ENCODE peak calls at places on chromosomes 12 and 14, in seven cellular contexts. D is colonic mucosa, N is GM23338, M is fibroblast of lung, E is GM12865, I is endothelial cell, K is AG09319. G is an unnamed sample.
A peak's percentile ranks its signal among the peaks of the same experiment; 100 is the strongest.

GRCh38 chr12:1993341-1993740 is 10.9 kb downstream of the DCP1B start:
- DNase-seq in M (peak; percentile 95), K (peak; percentile 81), E (no peak), D (no peak), I (no peak), N (no peak), G (no peak)

GRCh38 chr12:15143467-15143866 is 77.8 kb downstream of the RERG start:
- DNase-seq in N (no peak), D (no peak), E (no peak), K (no peak), I (no peak), M (no peak), G (no peak)

GRCh38 chr14:105858676-105859025 is 332.3 kb downstream of the TMEM121 start:
- DNase-seq in K (no peak), D (no peak), E (peak; percentile 53), N (no peak), M (no peak), I (no peak), G (peak; percentile 69)

GRCh38 chr14:88910386-88910785 is 85.9 kb downstream of the TTC8 start:
- DNase-seq in D (no peak), K (no peak), E (no peak), N (no peak), I (no peak), M (no peak), G (no peak)

GRCh38 chr12:53201170-53201541 is 5.9 kb downstream of the ITGB7 start:
- DNase-seq in N (no peak), M (peak; percentile 71), K (no peak), D (no peak), E (no peak), I (no peak), G (no peak)

GRCh38 chr14:92520102-92520651 is 6.6 kb downstream of the RIN3 start:
- DNase-seq in E (peak; percentile 16), I (no peak), D (no peak), K (no peak), N (no peak), M (no peak), G (peak; percentile 46)

GRCh38 chr12:1540690-1541089 is 53.7 kb downstream of the FBXL14 start:
- DNase-seq in N (no peak), K (no peak), I (no peak), M (peak; percentile 54), D (no peak), E (no peak), G (no peak)

GRCh38 chr14:21084988-21085853 is 13.2 kb downstream of the ZNF219 start:
- DNase-seq in N (no peak), D (no peak), M (peak; percentile 85), K (peak; percentile 54), I (no peak), E (no peak), G (no peak)

GRCh38 chr12:124927325-124928094 is 13.1 kb upstream of the UBC start:
- DNase-seq in D (peak; percentile 95), N (peak; percentile 92), K (no peak), I (peak; percentile 87), E (peak; percentile 94), M (peak; percentile 71), G (no peak)

GRCh38 chr14:91415794-91416743 is 1.6 kb downstream of the CCDC88C start:
- DNase-seq in E (peak; percentile 91), N (peak; percentile 51), I (no peak), K (no peak), M (peak; percentile 14), D (peak; percentile 54), G (no peak)

GRCh38 chr12:13283867-13284266 is 87.3 kb downstream of the EMP1 start:
- DNase-seq in E (no peak), N (no peak), M (no peak), K (no peak), D (no peak), I (no peak), G (no peak)

GRCh38 chr14:76117789-76118188 is 33.9 kb upstream of the GPATCH2L start:
- DNase-seq in M (no peak), K (no peak), E (no peak), N (no peak), D (no peak), I (no peak), G (no peak)

GRCh38 chr12:120483621-120484020 is 12.3 kb upstream of the DYNLL1 start:
- DNase-seq in K (no peak), I (no peak), N (no peak), D (no peak), M (no peak), E (no peak), G (no peak)

GRCh38 chr12:89166525-89166934 is 185.8 kb downstream of the DUSP6 start:
- DNase-seq in I (no peak), N (no peak), D (no peak), E (peak; percentile 79), K (no peak), M (peak; percentile 68), G (no peak)

GRCh38 chr14:73162271-73162670 is 26.0 kb downstream of the PSEN1 start:
- DNase-seq in D (no peak), M (no peak), N (no peak), E (no peak), I (no peak), K (no peak), G (no peak)

GRCh38 chr12:130832561-130833209 is 6.4 kb downstream of the STX2 start:
- DNase-seq in K (no peak), D (peak; percentile 22), I (no peak), N (no peak), E (no peak), M (peak; percentile 68), G (no peak)

GRCh38 chr14:36719823-36720222 is 58.2 kb downstream of the PAX9 start:
- DNase-seq in M (no peak), E (no peak), D (no peak), I (no peak), N (no peak), K (no peak), G (no peak)

GRCh38 chr12:34397591-34398365 is 375.5 kb downstream of the ALG10 start:
- DNase-seq in E (no peak), I (peak; percentile 1), N (no peak), D (peak; percentile 11), M (no peak), K (no peak), G (peak; percentile 58)

GRCh38 chr14:49506650-49507049 is 79.5 kb downstream of the RPS29 start:
- DNase-seq in M (no peak), N (no peak), K (no peak), D (no peak), E (no peak), I (no peak), G (no peak)

GRCh38 chr14:96748371-96748770 is 48.8 kb upstream of the VRK1 start:
- DNase-seq in I (no peak), E (no peak), N (no peak), M (no peak), K (no peak), D (no peak), G (no peak)

GRCh38 chr12:47820631-47821345 is 1.1 kb upstream of the HDAC7 start:
- DNase-seq in M (peak; percentile 97), E (no peak), N (peak; percentile 92), I (peak; percentile 57), D (peak; percentile 69), K (peak; percentile 88), G (peak; percentile 94)

GRCh38 chr14:54216827-54217226 is 180.0 kb upstream of the CDKN3 start:
- DNase-seq in N (no peak), I (no peak), K (no peak), E (peak; percentile 7), D (no peak), M (no peak), G (no peak)

GRCh38 chr12:124599074-124599999 is 31.9 kb upstream of the NCOR2 start:
- DNase-seq in D (no peak), E (no peak), M (peak; percentile 85), N (no peak), K (no peak), I (no peak), G (no peak)

GRCh38 chr12:94982456-94982855 is 21.0 kb downstream of the NDUFA12 start:
- DNase-seq in I (no peak), K (no peak), N (no peak), E (no peak), M (peak; percentile 45), D (no peak), G (no peak)

GRCh38 chr14:64759555-64759938 is 55.3 kb downstream of the PLEKHG3 start:
- DNase-seq in N (no peak), E (no peak), K (no peak), M (no peak), I (no peak), D (no peak), G (no peak)

GRCh38 chr12:58871557-58871956 is 48.7 kb downstream of the LRIG3 start:
- DNase-seq in I (no peak), E (no peak), M (no peak), K (no peak), D (no peak), N (no peak), G (no peak)

GRCh38 chr14:22099942-22100763 is 426.5 kb upstream of the OR4E1 start:
- DNase-seq in D (peak; percentile 52), K (no peak), N (peak; percentile 92), M (peak; percentile 11), E (peak; percentile 69), I (peak; percentile 72), G (no peak)

GRCh38 chr12:19893514-19893913 is 454.2 kb downstream of the AEBP2 start:
- DNase-seq in M (peak; percentile 55), K (no peak), D (no peak), E (peak; percentile 28), I (no peak), N (peak; percentile 15), G (no peak)
- TF ChIP-seq CTCF in M (peak; percentile 33), K (peak; percentile 30), D (no peak), E (no peak), I (no peak), N (peak; percentile 16), G (peak; percentile 61)

DNA sequence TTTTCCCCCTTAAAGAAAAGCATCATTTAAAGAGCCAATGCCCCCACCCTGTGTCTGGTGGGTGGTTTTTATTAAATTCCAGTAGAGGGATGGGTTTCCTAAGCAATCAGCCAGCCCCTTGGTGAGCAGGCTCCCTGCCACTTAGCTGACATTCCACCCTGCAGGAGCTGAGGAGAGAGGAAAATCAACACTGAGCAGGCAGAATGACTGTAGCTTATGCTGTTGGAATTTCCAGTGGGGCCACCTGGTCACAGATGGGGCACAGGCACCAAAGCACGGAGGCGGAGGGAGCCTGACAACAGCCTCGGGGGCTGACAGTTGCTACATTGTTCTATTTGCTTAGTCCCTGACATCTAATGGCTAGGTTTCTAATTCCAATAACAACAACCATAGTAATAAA is 127.7 kb downstream of the TMEM30B start:
- DNase-seq in K (no peak), M (peak; percentile 89), I (no peak), E (no peak), D (no peak), N (peak; percentile 39), G (no peak)
- TF ChIP-seq CTCF in K (no peak), M (no peak), I (no peak), E (no peak), D (no peak), N (no peak), G (peak; percentile 49)

GRCh38 chr12:98840325-98840724 is 195.2 kb downstream of the APAF1 start:
- DNase-seq in N (no peak), K (no peak), E (no peak), I (no peak), D (no peak), M (no peak), G (no peak)
- TF ChIP-seq CTCF in N (no peak), K (no peak), E (no peak), I (no peak), D (no peak), M (no peak), G (no peak)

DNA sequence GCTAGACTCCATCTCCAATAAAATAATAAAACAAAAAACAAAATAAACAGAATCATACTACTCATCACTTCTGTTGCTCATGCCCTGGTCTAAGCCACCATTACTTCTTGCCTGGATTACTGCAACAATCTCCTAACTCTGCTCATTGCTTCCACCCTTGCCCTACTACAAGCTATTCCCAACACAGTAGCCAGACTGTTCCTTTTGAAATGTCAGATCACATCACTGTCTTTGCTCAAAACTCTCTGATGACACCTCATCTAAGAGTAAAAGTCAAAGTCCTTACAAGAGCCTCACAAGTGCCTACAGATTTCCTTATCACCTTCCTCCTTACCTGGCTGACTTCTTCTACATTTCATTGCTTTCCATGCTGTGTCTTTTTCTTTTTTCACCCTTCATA is 10.0 kb downstream of the FBXO33 start:
- DNase-seq in K (no peak), I (no peak), N (no peak), M (no peak), D (no peak), E (no peak), G (no peak)
- TF ChIP-seq CTCF in K (no peak), I (no peak), N (no peak), M (no peak), D (no peak), E (no peak), G (no peak)